ENCODE peak calls at places on chromosome 17, in six cellular contexts. One of them, this sample, is unnamed.

GRCh38 chr17:33927732-33928133 is 327.4 kb upstream of the CCL2 start:
- DNase-seq in fibroblast of pulmonary artery: no peak
- DNase-seq in kidney epithelial cell: no peak
- DNase-seq in mucosa of descending colon: no peak
- DNase-seq in stomach: no peak
- DNase-seq in heart left ventricle: no peak
- DNase-seq in this sample: no peak

GRCh38 chr17:27457731-27458523 is 1.7 kb downstream of the KSR1 start:
- DNase-seq in fibroblast of pulmonary artery: peak
- DNase-seq in kidney epithelial cell: no peak
- DNase-seq in mucosa of descending colon: no peak
- DNase-seq in stomach: no peak
- DNase-seq in heart left ventricle: no peak
- DNase-seq in this sample: peak

GRCh38 chr17:74870512-74870911 is 2.3 kb downstream of the FDXR start:
- DNase-seq in fibroblast of pulmonary artery: peak
- DNase-seq in kidney epithelial cell: no peak
- DNase-seq in mucosa of descending colon: no peak
- DNase-seq in stomach: no peak
- DNase-seq in heart left ventricle: no peak
- DNase-seq in this sample: no peak

GRCh38 chr17:61002316-61002736 is 324.7 kb downstream of the BCAS3 start:
- DNase-seq in fibroblast of pulmonary artery: peak
- DNase-seq in kidney epithelial cell: no peak
- DNase-seq in mucosa of descending colon: no peak
- DNase-seq in stomach: no peak
- DNase-seq in heart left ventricle: no peak
- DNase-seq in this sample: peak

GRCh38 chr17:13086142-13086769 is 68.4 kb upstream of the ELAC2 start:
- DNase-seq in fibroblast of pulmonary artery: no peak
- DNase-seq in kidney epithelial cell: no peak
- DNase-seq in mucosa of descending colon: no peak
- DNase-seq in stomach: no peak
- DNase-seq in heart left ventricle: peak
- DNase-seq in this sample: peak

GRCh38 chr17:79658811-79659207 is 48.0 kb upstream of the RBFOX3 start:
- DNase-seq in fibroblast of pulmonary artery: peak
- DNase-seq in kidney epithelial cell: no peak
- DNase-seq in mucosa of descending colon: no peak
- DNase-seq in stomach: no peak
- DNase-seq in heart left ventricle: no peak
- DNase-seq in this sample: no peak

GRCh38 chr17:75531724-75532090 is 6.2 kb downstream of the LLGL2 start:
- DNase-seq in fibroblast of pulmonary artery: no peak
- DNase-seq in kidney epithelial cell: no peak
- DNase-seq in mucosa of descending colon: no peak
- DNase-seq in stomach: no peak
- DNase-seq in heart left ventricle: no peak
- DNase-seq in this sample: no peak

GRCh38 chr17:57623620-57624019 is 121.5 kb downstream of the CCDC182 start:
- DNase-seq in fibroblast of pulmonary artery: no peak
- DNase-seq in kidney epithelial cell: no peak
- DNase-seq in mucosa of descending colon: no peak
- DNase-seq in stomach: no peak
- DNase-seq in heart left ventricle: peak
- DNase-seq in this sample: no peak

GRCh38 chr17:17433260-17433659 is 43.5 kb upstream of the MED9 start:
- DNase-seq in fibroblast of pulmonary artery: peak
- DNase-seq in kidney epithelial cell: no peak
- DNase-seq in mucosa of descending colon: no peak
- DNase-seq in stomach: no peak
- DNase-seq in heart left ventricle: no peak
- DNase-seq in this sample: peak

GRCh38 chr17:80773243-80773991 is 218.2 kb upstream of the CHMP6 start:
- DNase-seq in fibroblast of pulmonary artery: no peak
- DNase-seq in kidney epithelial cell: no peak
- DNase-seq in mucosa of descending colon: no peak
- DNase-seq in stomach: no peak
- DNase-seq in heart left ventricle: peak
- DNase-seq in this sample: no peak

GRCh38 chr17:48757524-48757961 is 29.0 kb upstream of the HOXB13 start:
- DNase-seq in fibroblast of pulmonary artery: no peak
- DNase-seq in kidney epithelial cell: peak
- DNase-seq in mucosa of descending colon: no peak
- DNase-seq in stomach: no peak
- DNase-seq in heart left ventricle: no peak
- DNase-seq in this sample: no peak

GRCh38 chr17:48759288-48759687 is 30.7 kb upstream of the HOXB13 start:
- DNase-seq in fibroblast of pulmonary artery: no peak
- DNase-seq in kidney epithelial cell: no peak
- DNase-seq in mucosa of descending colon: no peak
- DNase-seq in stomach: no peak
- DNase-seq in heart left ventricle: no peak
- DNase-seq in this sample: no peak

GRCh38 chr17:48756816-48757215 is 28.3 kb upstream of the HOXB13 start:
- DNase-seq in fibroblast of pulmonary artery: no peak
- DNase-seq in kidney epithelial cell: no peak
- DNase-seq in mucosa of descending colon: peak
- DNase-seq in stomach: peak
- DNase-seq in heart left ventricle: no peak
- DNase-seq in this sample: no peak

GRCh38 chr17:48761114-48761513 is 32.6 kb upstream of the HOXB13 start:
- DNase-seq in fibroblast of pulmonary artery: no peak
- DNase-seq in kidney epithelial cell: no peak
- DNase-seq in mucosa of descending colon: no peak
- DNase-seq in stomach: no peak
- DNase-seq in heart left ventricle: no peak
- DNase-seq in this sample: no peak

DNA sequence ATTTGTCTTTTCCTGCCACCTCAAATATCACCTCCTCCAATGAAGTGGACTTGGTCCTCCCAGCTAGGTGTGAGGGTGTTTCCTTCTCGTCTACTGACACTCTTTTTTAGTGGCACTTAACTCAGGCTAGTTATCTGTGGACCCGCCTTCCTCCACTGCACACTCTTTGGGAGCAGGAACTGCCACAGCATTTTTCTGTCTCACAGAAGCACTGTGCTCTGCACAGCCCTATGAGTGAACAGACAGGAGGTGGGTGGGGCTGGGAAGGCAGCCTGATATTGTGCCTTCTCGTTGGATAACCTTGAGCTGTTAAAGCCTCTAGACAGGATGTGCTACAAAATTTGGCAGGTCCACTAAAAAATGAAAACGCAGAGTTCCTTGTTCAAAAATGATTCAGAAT is 31.9 kb upstream of the HOXB13 start:
- DNase-seq in fibroblast of pulmonary artery: no peak
- DNase-seq in kidney epithelial cell: no peak
- DNase-seq in mucosa of descending colon: peak
- DNase-seq in stomach: no peak
- DNase-seq in heart left ventricle: no peak
- DNase-seq in this sample: no peak
- TF ChIP-seq CTCF in fibroblast of pulmonary artery: no peak
- TF ChIP-seq CTCF in kidney epithelial cell: no peak
- TF ChIP-seq CTCF in mucosa of descending colon: no peak
- TF ChIP-seq CTCF in stomach: no peak
- TF ChIP-seq CTCF in heart left ventricle: no peak
- TF ChIP-seq CTCF in this sample: no peak

DNA sequence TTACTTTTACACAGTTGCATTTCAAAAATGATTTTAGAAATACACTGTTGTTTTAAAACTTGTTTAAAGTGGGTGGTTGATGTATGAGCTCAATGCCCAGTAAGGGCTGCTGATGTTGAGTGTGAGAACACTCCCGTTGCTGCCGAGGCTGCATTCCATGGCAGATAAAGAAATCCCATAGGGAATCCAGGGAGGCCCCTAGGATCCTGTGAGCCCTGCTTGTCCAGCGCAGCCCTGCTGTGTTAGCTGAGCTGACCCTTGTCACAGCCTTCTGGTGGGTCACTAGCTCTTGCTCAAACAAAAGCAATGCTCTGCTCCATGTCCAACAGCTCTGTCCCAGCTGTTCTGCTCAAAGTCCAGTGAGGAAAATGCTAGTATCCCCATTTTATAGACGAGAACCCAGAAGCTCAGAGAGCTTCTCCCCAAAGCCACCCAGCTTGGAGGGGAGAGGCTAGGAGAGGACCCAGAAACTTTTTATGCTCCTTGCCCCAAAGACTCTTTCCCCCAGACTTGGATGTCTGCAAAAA is 18.6 kb upstream of the COL1A1 start:
- DNase-seq in fibroblast of pulmonary artery: peak
- DNase-seq in kidney epithelial cell: no peak
- DNase-seq in mucosa of descending colon: no peak
- DNase-seq in stomach: no peak
- DNase-seq in heart left ventricle: peak
- DNase-seq in this sample: no peak
- H3K4me3 ChIP-seq in fibroblast of pulmonary artery: peak
- H3K4me3 ChIP-seq in kidney epithelial cell: no peak
- H3K4me3 ChIP-seq in mucosa of descending colon: no peak
- H3K4me3 ChIP-seq in stomach: no peak
- H3K4me3 ChIP-seq in heart left ventricle: no peak
- H3K4me3 ChIP-seq in this sample: no peak

GRCh38 chr17:39753514-39754160 is 15.9 kb downstream of the GRB7 start:
- DNase-seq in fibroblast of pulmonary artery: no peak
- DNase-seq in kidney epithelial cell: no peak
- DNase-seq in mucosa of descending colon: peak
- DNase-seq in stomach: peak
- DNase-seq in heart left ventricle: peak
- DNase-seq in this sample: no peak
- TF ChIP-seq CTCF in fibroblast of pulmonary artery: no peak
- TF ChIP-seq CTCF in kidney epithelial cell: no peak
- TF ChIP-seq CTCF in mucosa of descending colon: no peak
- TF ChIP-seq CTCF in stomach: no peak
- TF ChIP-seq CTCF in heart left ventricle: no peak
- TF ChIP-seq CTCF in this sample: no peak

DNA sequence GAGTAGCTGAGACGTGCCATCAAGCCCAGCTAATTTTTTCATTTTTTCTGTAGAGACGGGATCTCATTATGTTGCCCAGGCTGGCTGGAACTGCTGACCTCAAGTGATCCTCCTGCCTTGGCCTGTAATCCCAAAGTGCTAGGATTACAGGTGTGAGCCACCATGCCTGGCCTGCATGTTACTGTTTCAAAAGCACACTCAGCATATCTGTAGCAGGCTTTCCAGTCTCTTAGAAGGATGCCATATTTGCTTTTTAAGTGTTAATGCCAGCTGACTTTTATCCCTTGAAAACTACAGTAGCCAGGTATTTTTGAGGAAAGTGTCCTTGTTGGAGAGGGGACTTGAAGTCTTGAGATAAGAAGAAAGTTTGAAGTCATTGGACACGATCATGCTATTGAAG is 15.3 kb upstream of the SPAG9 start:
- DNase-seq in fibroblast of pulmonary artery: no peak
- DNase-seq in kidney epithelial cell: no peak
- DNase-seq in mucosa of descending colon: no peak
- DNase-seq in stomach: no peak
- DNase-seq in heart left ventricle: no peak
- DNase-seq in this sample: no peak
- H3K4me3 ChIP-seq in fibroblast of pulmonary artery: no peak
- H3K4me3 ChIP-seq in kidney epithelial cell: no peak
- H3K4me3 ChIP-seq in mucosa of descending colon: no peak
- H3K4me3 ChIP-seq in stomach: no peak
- H3K4me3 ChIP-seq in heart left ventricle: no peak
- H3K4me3 ChIP-seq in this sample: no peak

GRCh38 chr17:82242698-82242976 is 13.8 kb downstream of the SLC16A3 start:
- DNase-seq in fibroblast of pulmonary artery: no peak
- DNase-seq in kidney epithelial cell: no peak
- DNase-seq in mucosa of descending colon: no peak
- DNase-seq in stomach: no peak
- DNase-seq in heart left ventricle: no peak
- DNase-seq in this sample: no peak

GRCh38 chr17:82243648-82244412 is 15.0 kb downstream of the SLC16A3 start:
- DNase-seq in fibroblast of pulmonary artery: no peak
- DNase-seq in kidney epithelial cell: no peak
- DNase-seq in mucosa of descending colon: no peak
- DNase-seq in stomach: no peak
- DNase-seq in heart left ventricle: no peak
- DNase-seq in this sample: no peak

GRCh38 chr17:82244413-82245140 is 15.7 kb downstream of the SLC16A3 start:
- DNase-seq in fibroblast of pulmonary artery: peak
- DNase-seq in kidney epithelial cell: no peak
- DNase-seq in mucosa of descending colon: no peak
- DNase-seq in stomach: no peak
- DNase-seq in heart left ventricle: no peak
- DNase-seq in this sample: no peak

GRCh38 chr17:82241926-82242697 is 13.3 kb downstream of the SLC16A3 start:
- DNase-seq in fibroblast of pulmonary artery: no peak
- DNase-seq in kidney epithelial cell: no peak
- DNase-seq in mucosa of descending colon: no peak
- DNase-seq in stomach: no peak
- DNase-seq in heart left ventricle: peak
- DNase-seq in this sample: no peak

GRCh38 chr17:82242977-82243647 is 14.3 kb downstream of the SLC16A3 start:
- DNase-seq in fibroblast of pulmonary artery: peak
- DNase-seq in kidney epithelial cell: no peak
- DNase-seq in mucosa of descending colon: peak
- DNase-seq in stomach: peak
- DNase-seq in heart left ventricle: peak
- DNase-seq in this sample: peak
- TF ChIP-seq CTCF in fibroblast of pulmonary artery: no peak
- TF ChIP-seq CTCF in kidney epithelial cell: no peak
- TF ChIP-seq CTCF in mucosa of descending colon: no peak
- TF ChIP-seq CTCF in stomach: no peak
- TF ChIP-seq CTCF in heart left ventricle: no peak
- TF ChIP-seq CTCF in this sample: no peak

GRCh38 chr17:55843785-55844184 is 92.9 kb downstream of the PCTP start:
- DNase-seq in fibroblast of pulmonary artery: no peak
- DNase-seq in kidney epithelial cell: no peak
- DNase-seq in mucosa of descending colon: no peak
- DNase-seq in stomach: no peak
- DNase-seq in heart left ventricle: no peak
- DNase-seq in this sample: no peak

GRCh38 chr17:55842405-55843158 is 91.7 kb downstream of the PCTP start:
- DNase-seq in fibroblast of pulmonary artery: no peak
- DNase-seq in kidney epithelial cell: no peak
- DNase-seq in mucosa of descending colon: no peak
- DNase-seq in stomach: no peak
- DNase-seq in heart left ventricle: no peak
- DNase-seq in this sample: no peak

GRCh38 chr17:55846745-55847144 is 95.9 kb downstream of the PCTP start:
- DNase-seq in fibroblast of pulmonary artery: no peak
- DNase-seq in kidney epithelial cell: no peak
- DNase-seq in mucosa of descending colon: no peak
- DNase-seq in stomach: no peak
- DNase-seq in heart left ventricle: no peak
- DNase-seq in this sample: no peak

DNA sequence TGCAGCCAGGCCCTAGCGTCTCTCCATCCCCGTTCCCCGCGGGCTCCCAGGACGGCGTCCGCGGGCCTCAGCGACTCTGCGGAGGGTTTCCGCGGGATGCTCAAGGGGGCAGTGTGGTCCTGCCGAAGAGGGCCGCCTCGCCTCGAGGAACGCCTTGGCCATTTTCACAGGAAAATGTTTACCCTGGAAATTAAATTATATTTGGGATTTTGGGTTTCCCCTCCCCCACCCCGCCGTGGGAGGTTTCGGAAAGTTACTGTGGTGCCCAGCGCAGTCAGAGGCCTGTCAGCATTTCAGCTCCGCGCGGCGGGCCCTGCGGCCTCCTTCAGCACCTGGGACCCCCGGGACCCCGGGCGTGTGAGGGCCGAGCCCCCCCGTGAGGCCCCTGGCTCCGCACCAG is 94.5 kb downstream of the PCTP start:
- DNase-seq in fibroblast of pulmonary artery: peak
- DNase-seq in kidney epithelial cell: no peak
- DNase-seq in mucosa of descending colon: peak
- DNase-seq in stomach: peak
- DNase-seq in heart left ventricle: peak
- DNase-seq in this sample: no peak
- H3K4me3 ChIP-seq in fibroblast of pulmonary artery: no peak
- H3K4me3 ChIP-seq in kidney epithelial cell: no peak
- H3K4me3 ChIP-seq in mucosa of descending colon: no peak
- H3K4me3 ChIP-seq in stomach: peak
- H3K4me3 ChIP-seq in heart left ventricle: no peak
- H3K4me3 ChIP-seq in this sample: no peak